ENCODE peak calls at places on chromosomes 12 and 14, in nine cellular contexts. One of them, this sample, is unnamed.

GRCh38 chr14:36617824-36618223 is 35.4 kb upstream of the NKX2-8 start:
- DNase-seq in uterus: peak; percentile 13
- DNase-seq in cardiac fibroblast: no peak
- DNase-seq in GM12865: no peak
- DNase-seq in HL-60: no peak
- DNase-seq in left lung: no peak
- DNase-seq in lower lobe of right lung: no peak
- DNase-seq in upper lobe of right lung: no peak
- DNase-seq in tibial artery: no peak
- DNase-seq in this sample: no peak

GRCh38 chr14:87457727-87458126 is 535.3 kb downstream of the GALC start:
- DNase-seq in uterus: no peak
- DNase-seq in cardiac fibroblast: no peak
- DNase-seq in GM12865: peak; percentile 5
- DNase-seq in HL-60: no peak
- DNase-seq in left lung: no peak
- DNase-seq in lower lobe of right lung: no peak
- DNase-seq in upper lobe of right lung: no peak
- DNase-seq in tibial artery: no peak
- DNase-seq in this sample: no peak

GRCh38 chr14:36785511-36785910 is 123.9 kb downstream of the PAX9 start:
- DNase-seq in uterus: no peak
- DNase-seq in cardiac fibroblast: no peak
- DNase-seq in GM12865: no peak
- DNase-seq in HL-60: no peak
- DNase-seq in left lung: no peak
- DNase-seq in lower lobe of right lung: no peak
- DNase-seq in upper lobe of right lung: no peak
- DNase-seq in tibial artery: no peak
- DNase-seq in this sample: no peak

GRCh38 chr14:99733551-99734405 is 49.7 kb downstream of the CYP46A1 start:
- DNase-seq in uterus: peak; percentile 23
- DNase-seq in cardiac fibroblast: no peak
- DNase-seq in GM12865: no peak
- DNase-seq in HL-60: no peak
- DNase-seq in left lung: peak; percentile 62
- DNase-seq in lower lobe of right lung: peak; percentile 76
- DNase-seq in upper lobe of right lung: peak; percentile 79
- DNase-seq in tibial artery: peak; percentile 57
- DNase-seq in this sample: no peak

GRCh38 chr14:29846339-29847129 is 81.1 kb downstream of the PRKD1 start:
- DNase-seq in uterus: no peak
- DNase-seq in cardiac fibroblast: peak; percentile 17
- DNase-seq in GM12865: no peak
- DNase-seq in HL-60: no peak
- DNase-seq in left lung: no peak
- DNase-seq in lower lobe of right lung: no peak
- DNase-seq in upper lobe of right lung: no peak
- DNase-seq in tibial artery: no peak
- DNase-seq in this sample: no peak

GRCh38 chr12:117045175-117045997 is 53.8 kb downstream of the TESC start:
- DNase-seq in uterus: no peak
- DNase-seq in cardiac fibroblast: no peak
- DNase-seq in GM12865: no peak
- DNase-seq in HL-60: peak; percentile 60
- DNase-seq in left lung: no peak
- DNase-seq in lower lobe of right lung: no peak
- DNase-seq in upper lobe of right lung: no peak
- DNase-seq in tibial artery: no peak
- DNase-seq in this sample: no peak

GRCh38 chr14:46571970-46572369 is 79.6 kb downstream of the RPL10L start:
- DNase-seq in uterus: no peak
- DNase-seq in cardiac fibroblast: peak; percentile 10
- DNase-seq in GM12865: no peak
- DNase-seq in HL-60: no peak
- DNase-seq in left lung: no peak
- DNase-seq in lower lobe of right lung: no peak
- DNase-seq in upper lobe of right lung: no peak
- DNase-seq in tibial artery: no peak
- DNase-seq in this sample: peak; percentile 82

GRCh38 chr14:24632761-24633160 is 1.2 kb downstream of the GZMB start:
- DNase-seq in uterus: no peak
- DNase-seq in cardiac fibroblast: no peak
- DNase-seq in GM12865: no peak
- DNase-seq in HL-60: no peak
- DNase-seq in left lung: no peak
- DNase-seq in lower lobe of right lung: no peak
- DNase-seq in upper lobe of right lung: no peak
- DNase-seq in tibial artery: no peak
- DNase-seq in this sample: no peak

GRCh38 chr12:106247731-106248176 is at the start of gene CKAP4:
- DNase-seq in uterus: peak; percentile 74
- DNase-seq in cardiac fibroblast: peak; percentile 75
- DNase-seq in GM12865: peak; percentile 85
- DNase-seq in HL-60: no peak
- DNase-seq in left lung: peak; percentile 81
- DNase-seq in lower lobe of right lung: peak; percentile 86
- DNase-seq in upper lobe of right lung: peak; percentile 92
- DNase-seq in tibial artery: peak; percentile 71
- DNase-seq in this sample: peak; percentile 85

GRCh38 chr12:106245767-106246166 is 2.1 kb downstream of the CKAP4 start:
- DNase-seq in uterus: peak; percentile 49
- DNase-seq in cardiac fibroblast: peak; percentile 86
- DNase-seq in GM12865: no peak
- DNase-seq in HL-60: no peak
- DNase-seq in left lung: peak; percentile 80
- DNase-seq in lower lobe of right lung: peak; percentile 85
- DNase-seq in upper lobe of right lung: peak; percentile 87
- DNase-seq in tibial artery: peak; percentile 68
- DNase-seq in this sample: peak; percentile 69

GRCh38 chr12:106248177-106248848 is 493 bp upstream of the CKAP4 start:
- DNase-seq in uterus: peak; percentile 71
- DNase-seq in cardiac fibroblast: peak; percentile 87
- DNase-seq in GM12865: peak; percentile 61
- DNase-seq in HL-60: no peak
- DNase-seq in left lung: peak; percentile 74
- DNase-seq in lower lobe of right lung: peak; percentile 63
- DNase-seq in upper lobe of right lung: peak; percentile 79
- DNase-seq in tibial artery: peak; percentile 76
- DNase-seq in this sample: peak; percentile 68

GRCh38 chr12:106248849-106249371 is 1.1 kb upstream of the CKAP4 start:
- DNase-seq in uterus: no peak
- DNase-seq in cardiac fibroblast: peak; percentile 75
- DNase-seq in GM12865: peak; percentile 57
- DNase-seq in HL-60: peak; percentile 65
- DNase-seq in left lung: no peak
- DNase-seq in lower lobe of right lung: peak; percentile 57
- DNase-seq in upper lobe of right lung: no peak
- DNase-seq in tibial artery: peak; percentile 31
- DNase-seq in this sample: peak; percentile 43

DNA sequence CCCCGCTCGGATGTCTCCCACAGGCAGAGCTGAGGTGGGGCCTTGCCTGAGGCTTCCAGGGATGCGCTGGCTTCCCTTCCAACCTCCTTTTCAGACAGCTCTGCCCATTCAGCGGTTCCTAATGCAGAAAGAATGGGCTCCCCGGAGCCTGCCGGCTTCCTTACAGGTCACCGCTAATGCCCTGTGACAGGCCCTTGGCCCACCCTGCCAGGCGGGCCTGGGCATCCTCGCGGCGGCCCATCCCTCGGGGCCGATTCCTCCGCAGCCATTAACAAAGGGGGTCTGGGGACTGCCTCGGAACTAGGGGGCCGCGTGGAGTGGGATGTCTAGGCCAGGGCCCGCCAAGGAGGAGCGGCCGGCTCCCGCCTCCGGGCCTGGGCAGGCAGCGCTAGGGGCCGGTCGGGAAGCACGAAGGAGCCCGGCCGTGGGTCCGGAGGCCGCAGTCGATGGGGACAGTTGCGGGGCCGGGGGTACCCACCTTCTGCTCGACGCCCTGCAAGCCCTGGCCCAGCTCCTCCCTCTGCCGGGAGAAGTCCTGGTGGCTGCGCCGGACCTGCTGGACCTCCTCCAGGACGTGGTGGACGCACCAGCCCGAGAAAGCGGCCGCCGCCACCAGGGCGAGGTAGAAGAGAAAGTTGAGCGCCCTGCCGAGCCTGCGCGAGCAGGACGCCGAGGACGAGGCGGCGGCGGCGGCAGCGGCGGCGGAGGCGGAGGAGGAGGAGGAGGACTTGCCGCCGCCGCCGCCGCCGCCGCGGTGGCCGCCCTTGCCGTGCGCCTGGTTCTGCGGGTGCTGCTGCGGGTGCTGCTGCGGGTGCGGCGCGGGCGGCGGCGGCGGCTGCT is 709 bp downstream of the CKAP4 start:
- DNase-seq in uterus: peak; percentile 63
- DNase-seq in cardiac fibroblast: peak; percentile 60
- DNase-seq in GM12865: peak; percentile 74
- DNase-seq in HL-60: peak; percentile 22
- DNase-seq in left lung: peak; percentile 67
- DNase-seq in lower lobe of right lung: peak; percentile 83
- DNase-seq in upper lobe of right lung: peak; percentile 87
- DNase-seq in tibial artery: peak; percentile 68
- DNase-seq in this sample: peak; percentile 72
- TF ChIP-seq CTCF in uterus: no peak
- TF ChIP-seq CTCF in cardiac fibroblast: peak; percentile 14
- TF ChIP-seq CTCF in GM12865: peak; percentile 4
- TF ChIP-seq CTCF in HL-60: no peak
- TF ChIP-seq CTCF in left lung: no peak
- TF ChIP-seq CTCF in lower lobe of right lung: no peak
- TF ChIP-seq CTCF in upper lobe of right lung: no peak
- TF ChIP-seq CTCF in tibial artery: peak; percentile 22
- TF ChIP-seq CTCF in this sample: no peak

GRCh38 chr12:109109756-109110350 is 6.5 kb upstream of the ACACB start:
- DNase-seq in uterus: no peak
- DNase-seq in cardiac fibroblast: no peak
- DNase-seq in GM12865: no peak
- DNase-seq in HL-60: no peak
- DNase-seq in left lung: no peak
- DNase-seq in lower lobe of right lung: no peak
- DNase-seq in upper lobe of right lung: no peak
- DNase-seq in tibial artery: no peak
- DNase-seq in this sample: no peak

GRCh38 chr12:109113661-109114321 is 2.6 kb upstream of the ACACB start:
- DNase-seq in uterus: no peak
- DNase-seq in cardiac fibroblast: peak; percentile 36
- DNase-seq in GM12865: no peak
- DNase-seq in HL-60: no peak
- DNase-seq in left lung: no peak
- DNase-seq in lower lobe of right lung: no peak
- DNase-seq in upper lobe of right lung: no peak
- DNase-seq in tibial artery: no peak
- DNase-seq in this sample: no peak

GRCh38 chr12:109112720-109113465 is 3.5 kb upstream of the ACACB start:
- DNase-seq in uterus: no peak
- DNase-seq in cardiac fibroblast: no peak
- DNase-seq in GM12865: no peak
- DNase-seq in HL-60: peak; percentile 24
- DNase-seq in left lung: no peak
- DNase-seq in lower lobe of right lung: no peak
- DNase-seq in upper lobe of right lung: no peak
- DNase-seq in tibial artery: no peak
- DNase-seq in this sample: no peak

GRCh38 chr12:109114644-109115043 is 1.7 kb upstream of the ACACB start:
- DNase-seq in uterus: no peak
- DNase-seq in cardiac fibroblast: no peak
- DNase-seq in GM12865: no peak
- DNase-seq in HL-60: no peak
- DNase-seq in left lung: no peak
- DNase-seq in lower lobe of right lung: no peak
- DNase-seq in upper lobe of right lung: no peak
- DNase-seq in tibial artery: no peak
- DNase-seq in this sample: no peak

GRCh38 chr12:109111775-109112491 is 4.5 kb upstream of the ACACB start:
- DNase-seq in uterus: peak; percentile 76
- DNase-seq in cardiac fibroblast: peak; percentile 72
- DNase-seq in GM12865: peak; percentile 34
- DNase-seq in HL-60: peak; percentile 28
- DNase-seq in left lung: peak; percentile 50
- DNase-seq in lower lobe of right lung: peak; percentile 68
- DNase-seq in upper lobe of right lung: peak; percentile 74
- DNase-seq in tibial artery: peak; percentile 76
- DNase-seq in this sample: peak; percentile 73
- H3K4me3 ChIP-seq in uterus: peak overlapping the region; percentile 67
- H3K4me3 ChIP-seq in cardiac fibroblast: peak overlapping the region; percentile 60
- H3K4me3 ChIP-seq in GM12865: no peak overlapping the region
- H3K4me3 ChIP-seq in HL-60: no peak overlapping the region
- H3K4me3 ChIP-seq in left lung: peak overlapping the region; percentile 43
- H3K4me3 ChIP-seq in lower lobe of right lung: peak overlapping the region; percentile 66
- H3K4me3 ChIP-seq in upper lobe of right lung: peak overlapping the region; percentile 61
- H3K4me3 ChIP-seq in tibial artery: peak overlapping the region; percentile 60
- H3K4me3 ChIP-seq in this sample: peak overlapping the region; percentile 52

GRCh38 chr12:103401421-103401820 is 94.3 kb downstream of the C12orf42 start:
- DNase-seq in uterus: no peak
- DNase-seq in cardiac fibroblast: no peak
- DNase-seq in GM12865: no peak
- DNase-seq in HL-60: no peak
- DNase-seq in left lung: no peak
- DNase-seq in lower lobe of right lung: no peak
- DNase-seq in upper lobe of right lung: no peak
- DNase-seq in tibial artery: no peak
- DNase-seq in this sample: no peak
- TF ChIP-seq CTCF in uterus: no peak
- TF ChIP-seq CTCF in cardiac fibroblast: no peak
- TF ChIP-seq CTCF in GM12865: no peak
- TF ChIP-seq CTCF in HL-60: no peak
- TF ChIP-seq CTCF in left lung: no peak
- TF ChIP-seq CTCF in lower lobe of right lung: no peak
- TF ChIP-seq CTCF in upper lobe of right lung: no peak
- TF ChIP-seq CTCF in tibial artery: no peak
- TF ChIP-seq CTCF in this sample: no peak

GRCh38 chr12:49662998-49663843 is 39.9 kb downstream of the PRPF40B start:
- DNase-seq in uterus: peak; percentile 62
- DNase-seq in cardiac fibroblast: peak; percentile 93
- DNase-seq in GM12865: peak; percentile 93
- DNase-seq in HL-60: peak; percentile 95
- DNase-seq in left lung: peak; percentile 81
- DNase-seq in lower lobe of right lung: peak; percentile 75
- DNase-seq in upper lobe of right lung: peak; percentile 73
- DNase-seq in tibial artery: peak; percentile 75
- DNase-seq in this sample: peak; percentile 82

GRCh38 chr12:49661191-49661590 is 37.8 kb downstream of the PRPF40B start:
- DNase-seq in uterus: no peak
- DNase-seq in cardiac fibroblast: no peak
- DNase-seq in GM12865: peak; percentile 77
- DNase-seq in HL-60: no peak
- DNase-seq in left lung: no peak
- DNase-seq in lower lobe of right lung: no peak
- DNase-seq in upper lobe of right lung: no peak
- DNase-seq in tibial artery: no peak
- DNase-seq in this sample: no peak

GRCh38 chr12:49659753-49660152 is 36.4 kb downstream of the PRPF40B start:
- DNase-seq in uterus: no peak
- DNase-seq in cardiac fibroblast: no peak
- DNase-seq in GM12865: no peak
- DNase-seq in HL-60: no peak
- DNase-seq in left lung: no peak
- DNase-seq in lower lobe of right lung: no peak
- DNase-seq in upper lobe of right lung: no peak
- DNase-seq in tibial artery: no peak
- DNase-seq in this sample: no peak

GRCh38 chr12:49655595-49656236 is 32.4 kb downstream of the PRPF40B start:
- DNase-seq in uterus: no peak
- DNase-seq in cardiac fibroblast: no peak
- DNase-seq in GM12865: no peak
- DNase-seq in HL-60: no peak
- DNase-seq in left lung: no peak
- DNase-seq in lower lobe of right lung: no peak
- DNase-seq in upper lobe of right lung: no peak
- DNase-seq in tibial artery: no peak
- DNase-seq in this sample: no peak

GRCh38 chr12:49658276-49658675 is 34.9 kb downstream of the PRPF40B start:
- DNase-seq in uterus: no peak
- DNase-seq in cardiac fibroblast: no peak
- DNase-seq in GM12865: no peak
- DNase-seq in HL-60: no peak
- DNase-seq in left lung: no peak
- DNase-seq in lower lobe of right lung: no peak
- DNase-seq in upper lobe of right lung: no peak
- DNase-seq in tibial artery: no peak
- DNase-seq in this sample: no peak
- H3K4me3 ChIP-seq in uterus: no peak overlapping the region
- H3K4me3 ChIP-seq in cardiac fibroblast: no peak overlapping the region
- H3K4me3 ChIP-seq in GM12865: no peak overlapping the region
- H3K4me3 ChIP-seq in HL-60: no peak overlapping the region
- H3K4me3 ChIP-seq in left lung: no peak overlapping the region
- H3K4me3 ChIP-seq in lower lobe of right lung: no peak overlapping the region
- H3K4me3 ChIP-seq in upper lobe of right lung: no peak overlapping the region
- H3K4me3 ChIP-seq in tibial artery: no peak overlapping the region
- H3K4me3 ChIP-seq in this sample: no peak overlapping the region

This sample was measured in astrocyte of the spinal cord.